ENCODE peak calls at places on chromosomes 12 and 14, in nine cellular contexts. A, X, R, M, B, K, U, I and C are unnamed samples.

GRCh38 chr12:75997658-75998057 is 33.9 kb downstream of the PHLDA1 start:
- DNase-seq in A (no peak), X (no peak), R (no peak), M (no peak), B (no peak), K (no peak), U (no peak), I (no peak), C (no peak)

GRCh38 chr12:107662431-107662830 is 23.2 kb upstream of the PWP1 start:
- DNase-seq in A (no peak), X (no peak), R (no peak), M (no peak), B (no peak), K (no peak), U (no peak), I (no peak), C (no peak)

GRCh38 chr12:43029971-43030370 is 440.4 kb upstream of the PRICKLE1 start:
- DNase-seq in A (no peak), X (no peak), R (no peak), M (no peak), B (no peak), K (peak), U (no peak), I (no peak), C (no peak)

GRCh38 chr12:68675098-68675842 is 11.5 kb upstream of the NUP107 start:
- DNase-seq in A (no peak), X (peak), R (no peak), M (peak), B (no peak), K (no peak), U (peak), I (peak), C (peak)

GRCh38 chr14:55579724-55580400 is at the start of gene KTN1:
- DNase-seq in A (peak), X (peak), R (peak), M (peak), B (peak), K (peak), U (peak), I (peak), C (peak)

GRCh38 chr12:126182619-126183236 is 1117.5 kb downstream of the AACS start:
- DNase-seq in A (no peak), X (no peak), R (no peak), M (no peak), B (no peak), K (peak), U (no peak), I (no peak), C (no peak)

GRCh38 chr12:22626429-22626828 is 1.5 kb downstream of the ETNK1 start:
- DNase-seq in A (no peak), X (peak), R (no peak), M (peak), B (peak), K (peak), U (peak), I (no peak), C (no peak)

GRCh38 chr12:93449277-93449676 is 7.5 kb upstream of the UBE2N start:
- DNase-seq in A (no peak), X (peak), R (no peak), M (no peak), B (no peak), K (no peak), U (no peak), I (no peak), C (no peak)

GRCh38 chr12:48451372-48451771 is 21.0 kb upstream of the ANP32D start:
- DNase-seq in A (no peak), X (no peak), R (no peak), M (no peak), B (no peak), K (no peak), U (no peak), I (no peak), C (no peak)

GRCh38 chr12:101779200-101779599 is 39.9 kb upstream of the SYCP3 start:
- DNase-seq in A (no peak), X (no peak), R (no peak), M (no peak), B (no peak), K (no peak), U (no peak), I (no peak), C (no peak)

GRCh38 chr12:4979737-4980136 is 63.9 kb upstream of the KCNA5 start:
- DNase-seq in A (no peak), X (no peak), R (no peak), M (no peak), B (no peak), K (no peak), U (no peak), I (no peak), C (no peak)

GRCh38 chr12:2382391-2383155 is 329.8 kb downstream of the CACNA1C start:
- DNase-seq in A (no peak), X (peak), R (no peak), M (no peak), B (peak), K (no peak), U (no peak), I (no peak), C (no peak)

GRCh38 chr14:33230016-33230415 is 291.3 kb downstream of the NPAS3 start:
- DNase-seq in A (no peak), X (no peak), R (no peak), M (no peak), B (no peak), K (no peak), U (no peak), I (no peak), C (no peak)

GRCh38 chr12:124904306-124905098 is 9.9 kb downstream of the UBC start:
- DNase-seq in A (no peak), X (no peak), R (peak), M (no peak), B (peak), K (peak), U (no peak), I (no peak), C (no peak)

GRCh38 chr14:104087505-104087904 is 2.0 kb downstream of the ASPG start:
- DNase-seq in A (no peak), X (no peak), R (no peak), M (no peak), B (no peak), K (no peak), U (no peak), I (no peak), C (no peak)

GRCh38 chr12:6336859-6337744 is 4.8 kb downstream of the TNFRSF1A start:
- DNase-seq in A (no peak), X (peak), R (no peak), M (peak), B (no peak), K (no peak), U (peak), I (peak), C (peak)

GRCh38 chr12:57416039-57416996 is 14.5 kb downstream of the R3HDM2 start:
- DNase-seq in A (no peak), X (no peak), R (no peak), M (no peak), B (no peak), K (no peak), U (no peak), I (no peak), C (no peak)

GRCh38 chr12:69880566-69880965 is 55.5 kb downstream of the MYRFL start:
- DNase-seq in A (no peak), X (peak), R (no peak), M (no peak), B (no peak), K (peak), U (no peak), I (no peak), C (no peak)

GRCh38 chr14:64654931-64655330 is 49.3 kb upstream of the PLEKHG3 start:
- DNase-seq in A (no peak), X (no peak), R (no peak), M (no peak), B (no peak), K (peak), U (no peak), I (no peak), C (no peak)

GRCh38 chr12:14946856-14947255 is 8.5 kb upstream of the ERP27 start:
- DNase-seq in A (no peak), X (no peak), R (no peak), M (no peak), B (no peak), K (no peak), U (no peak), I (no peak), C (no peak)

GRCh38 chr12:47904647-47905312 is at the start of gene VDR:
- DNase-seq in A (peak), X (peak), R (peak), M (peak), B (peak), K (peak), U (peak), I (peak), C (no peak)

GRCh38 chr14:66508846-66509621 is 1.1 kb downstream of the GPHN start:
- DNase-seq in A (peak), X (no peak), R (no peak), M (peak), B (peak), K (peak), U (peak), I (peak), C (no peak)